ENCODE peak calls at places on chromosomes 4 and X, in eight cellular contexts. P is activated CD8-positive, alpha-beta memory T cell treated with anti-CD3 and anti-CD28 coated beads for 48 hours; H is stimulated activated CD8-positive, alpha-beta memory T cell treated with anti-CD3 and anti-CD28 coated beads, Interleukin-4, amount 100 ng/mL, for 1 hour; D is GM12891; K is NCI-H345; J is Kasumi-1; Y is Calu3; F is memory B cell. X is an unnamed sample.
A peak's percentile ranks its signal among the peaks of the same experiment; 100 is the strongest.

GRCh38 chr4:181957088-181957487 is 286.1 kb upstream of the TENM3 start:
- DNase-seq in J (no peak), K (no peak), P (no peak), F (no peak), Y (peak; percentile 37), H (no peak), D (no peak), X (no peak)

GRCh38 chr4:129364747-129365452 is 268.9 kb downstream of the C4orf33 start:
- DNase-seq in D (no peak), Y (no peak), F (no peak), P (no peak), J (no peak), K (no peak), H (no peak), X (no peak)

GRCh38 chr4:121308328-121308663 is 72.5 kb downstream of the QRFPR start:
- DNase-seq in P (no peak), D (no peak), H (no peak), K (no peak), F (no peak), Y (no peak), J (no peak), X (no peak)

GRCh38 chrX:150975655-150976390 is 7.3 kb upstream of the HMGB3 start:
- DNase-seq in Y (no peak), F (no peak), H (no peak), J (no peak), P (no peak), K (no peak), D (no peak), X (no peak)

GRCh38 chr4:81565137-81565870 is 93.6 kb upstream of the RASGEF1B start:
- DNase-seq in H (no peak), K (no peak), J (no peak), F (no peak), Y (peak; percentile 48), P (no peak), D (no peak), X (no peak)

GRCh38 chr4:138751290-138751689 is 264.3 kb upstream of the NOCT start:
- DNase-seq in K (no peak), D (no peak), P (no peak), H (no peak), Y (no peak), F (no peak), J (no peak), X (no peak)

GRCh38 chr4:121950212-121950679 is 1.6 kb downstream of the TRPC3 start:
- DNase-seq in Y (peak; percentile 65), J (peak; percentile 14), H (peak; percentile 81), F (peak; percentile 79), P (peak; percentile 90), K (peak; percentile 74), D (peak; percentile 70), X (peak; percentile 83)

GRCh38 chr4:113564493-113564892 is 197.0 kb downstream of the CAMK2D start:
- DNase-seq in Y (no peak), H (no peak), J (peak; percentile 33), K (no peak), D (no peak), P (no peak), F (no peak), X (no peak)

GRCh38 chrX:105869676-105870075 is 47.3 kb downstream of the NRK start:
- DNase-seq in J (no peak), K (no peak), H (no peak), D (no peak), P (no peak), Y (no peak), F (no peak), X (no peak)

GRCh38 chrX:150935466-150935865 is 37.0 kb upstream of the CD99L2 start:
- DNase-seq in D (no peak), Y (no peak), K (no peak), H (no peak), J (no peak), P (no peak), F (no peak), X (no peak)

GRCh38 chr4:165439344-165439743 is 60.5 kb downstream of the CPE start:
- DNase-seq in K (no peak), F (no peak), D (no peak), P (no peak), Y (no peak), H (no peak), J (no peak), X (no peak)

GRCh38 chrX:118901991-118902390 is 72.4 kb upstream of the LONRF3 start:
- DNase-seq in F (no peak), J (no peak), D (no peak), H (no peak), P (no peak), K (peak; percentile 59), Y (no peak), X (no peak)

GRCh38 chr4:123621072-123621705 is 224.6 kb downstream of the SPRY1 start:
- DNase-seq in D (no peak), J (peak; percentile 68), F (no peak), H (no peak), K (no peak), P (no peak), Y (no peak), X (no peak)

GRCh38 chr4:125346616-125347015 is 31.9 kb downstream of the FAT4 start:
- DNase-seq in F (no peak), J (no peak), H (no peak), P (no peak), K (no peak), D (no peak), Y (no peak), X (no peak)

GRCh38 chr4:94523033-94523590 is 71.4 kb downstream of the PDLIM5 start:
- DNase-seq in Y (no peak), J (no peak), D (no peak), K (no peak), H (no peak), P (no peak), F (no peak), X (no peak)

GRCh38 chr4:957231-957580 is 16.2 kb downstream of the DGKQ start:
- DNase-seq in H (no peak), J (no peak), F (no peak), K (no peak), Y (no peak), P (no peak), D (no peak), X (no peak)

GRCh38 chrX:125894947-125895346 is 271.1 kb downstream of the DCAF12L2 start:
- DNase-seq in Y (no peak), F (no peak), D (no peak), J (no peak), K (no peak), H (no peak), P (no peak), X (no peak)

GRCh38 chr4:24070117-24070516 is 180.3 kb upstream of the PPARGC1A start:
- DNase-seq in P (no peak), K (no peak), J (no peak), H (no peak), F (no peak), Y (no peak), D (no peak), X (no peak)

GRCh38 chr4:101264993-101265815 is 82.1 kb downstream of the PPP3CA start:
- DNase-seq in D (no peak), K (no peak), Y (no peak), J (no peak), P (no peak), F (no peak), H (no peak), X (no peak)

X was measured in Caco-2.